ENCODE peak calls at places on chromosome 11, in nine cellular contexts. C is foreskin fibroblast; F is PC-3; T is heart left ventricle; V is Peyer's patch; E is CD8-positive, alpha-beta T cell; L is lower leg skin; H is suprapubic skin; J is WERI-Rb-1. Q is an unnamed sample.

GRCh38 chr11:59534676-59535075 is 23.3 kb downstream of the OR4D9 start:
- DNase-seq in F (no peak), C (no peak), T (no peak), L (no peak), J (peak), E (no peak), V (no peak), H (no peak), Q (no peak)

GRCh38 chr11:75066061-75066460 is 30.6 kb downstream of the OR2AT4 start:
- DNase-seq in J (no peak), C (no peak), L (no peak), F (peak), H (no peak), E (no peak), V (no peak), T (no peak), Q (no peak)

GRCh38 chr11:57474017-57474750 is 13.9 kb downstream of the RTN4RL2 start:
- DNase-seq in C (no peak), T (no peak), L (no peak), J (no peak), E (no peak), F (no peak), V (no peak), H (no peak), Q (no peak)

GRCh38 chr11:46075168-46075567 is 46.1 kb downstream of the PHF21A start:
- DNase-seq in L (no peak), C (peak), J (no peak), T (no peak), F (peak), E (no peak), V (no peak), H (no peak), Q (no peak)

GRCh38 chr11:127651175-127651887 is 650.8 kb upstream of the KIRREL3 start:
- DNase-seq in C (peak), L (no peak), J (no peak), T (no peak), F (peak), E (no peak), H (no peak), V (no peak), Q (no peak)

GRCh38 chr11:130908770-130909625 is 7.3 kb downstream of the SNX19 start:
- DNase-seq in T (no peak), L (no peak), J (no peak), E (no peak), F (peak), H (no peak), C (peak), V (no peak), Q (no peak)

GRCh38 chr11:12042215-12042676 is 33.8 kb upstream of the DKK3 start:
- DNase-seq in C (peak), J (no peak), V (no peak), H (no peak), F (peak), T (no peak), L (no peak), E (no peak), Q (no peak)

GRCh38 chr11:65672180-65672860 is 9.6 kb upstream of the RELA start:
- DNase-seq in T (no peak), F (no peak), J (no peak), H (no peak), V (no peak), E (no peak), C (no peak), L (no peak), Q (no peak)

GRCh38 chr11:60925685-60926267 is 1.5 kb downstream of the TMEM132A start:
- DNase-seq in F (peak), C (no peak), E (no peak), J (no peak), T (no peak), H (no peak), L (no peak), V (no peak), Q (no peak)

GRCh38 chr11:2838091-2838490 is 47.5 kb downstream of the CDKN1C start:
- DNase-seq in T (no peak), H (no peak), J (no peak), E (no peak), C (no peak), V (no peak), L (no peak), F (no peak), Q (no peak)

GRCh38 chr11:45021692-45022130 is 71.0 kb upstream of the TP53I11 start:
- DNase-seq in L (peak), C (no peak), J (peak), H (peak), F (no peak), E (no peak), T (peak), V (peak), Q (no peak)

GRCh38 chr11:75200051-75200450 is 40.5 kb upstream of the TPBGL start:
- DNase-seq in F (no peak), H (no peak), E (no peak), J (no peak), L (no peak), T (no peak), C (no peak), V (no peak), Q (no peak)

GRCh38 chr11:63817758-63818498 is 4.7 kb downstream of the SPINDOC start:
- DNase-seq in E (no peak), L (no peak), F (no peak), C (no peak), T (no peak), H (no peak), V (no peak), J (no peak), Q (no peak)

GRCh38 chr11:65653229-65654225 is 9.2 kb downstream of the RELA start:
- DNase-seq in E (no peak), V (no peak), T (no peak), L (no peak), F (no peak), J (no peak), H (no peak), C (no peak), Q (peak)

GRCh38 chr11:79940165-79940564 is 499.3 kb upstream of the TENM4 start:
- DNase-seq in C (no peak), L (no peak), J (no peak), V (no peak), E (no peak), H (no peak), T (no peak), F (peak), Q (no peak)

GRCh38 chr11:61908730-61909622 is 8.4 kb downstream of the RAB3IL1 start:
- DNase-seq in V (peak), F (no peak), C (no peak), J (no peak), E (no peak), H (no peak), L (no peak), T (peak), Q (no peak)

GRCh38 chr11:63613517-63614135 is 607 bp downstream of the PLAAT3 start:
- DNase-seq in H (peak), L (no peak), E (peak), F (peak), J (peak), T (peak), C (no peak), V (peak), Q (peak)

GRCh38 chr11:107043242-107043991 is 25.1 kb upstream of the GUCY1A2 start:
- DNase-seq in F (peak), V (no peak), J (no peak), L (no peak), C (peak), T (no peak), H (no peak), E (no peak), Q (no peak)

GRCh38 chr11:129115652-129116585 is 76.2 kb downstream of the ARHGAP32 start:
- DNase-seq in T (no peak), C (peak), H (no peak), V (no peak), E (no peak), L (no peak), F (peak), J (no peak), Q (no peak)

GRCh38 chr11:6925636-6926207 is 504 bp upstream of the ZNF215 start:
- DNase-seq in T (no peak), L (no peak), F (peak), H (no peak), V (no peak), J (peak), C (peak), E (no peak), Q (no peak)

GRCh38 chr11:69298778-69299461 is 5.0 kb downstream of the MYEOV start:
- DNase-seq in V (no peak), T (no peak), L (no peak), C (peak), E (no peak), H (peak), F (peak), J (no peak), Q (no peak)

DNA sequence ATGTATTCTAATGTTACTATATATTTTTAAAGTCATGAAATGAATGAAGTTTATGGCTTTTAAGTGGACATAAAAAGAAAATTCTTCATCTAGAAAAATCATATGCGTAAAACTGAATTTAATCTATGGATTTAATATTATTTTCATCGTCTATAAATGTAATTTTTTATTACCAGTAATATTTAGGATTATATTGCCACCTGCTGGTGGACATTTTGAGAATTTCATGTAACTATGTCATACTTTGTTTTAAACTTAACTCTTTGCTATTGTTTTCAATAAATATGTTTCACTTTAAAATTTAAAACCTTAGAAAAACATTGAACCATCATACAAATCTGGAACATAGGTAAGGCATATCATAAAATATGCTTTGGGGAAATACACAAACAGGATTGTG is 66.5 kb upstream of the CEP126 start:
- DNase-seq in H (no peak), J (no peak), E (no peak), T (no peak), L (no peak), F (peak), V (no peak), C (no peak), Q (no peak)
- TF ChIP-seq CTCF in H (no peak), J (no peak), E (no peak), T (peak), L (no peak), F (peak), V (peak), C (no peak), Q (peak)

GRCh38 chr11:125992893-125993292 is 47.0 kb downstream of the VSIG10L2 start:
- DNase-seq in H (no peak), T (no peak), C (no peak), V (no peak), J (no peak), E (no peak), F (no peak), L (no peak), Q (no peak)

GRCh38 chr11:125987066-125987641 is 41.3 kb downstream of the VSIG10L2 start:
- DNase-seq in T (no peak), C (no peak), V (no peak), J (no peak), E (no peak), H (no peak), F (no peak), L (no peak), Q (no peak)

GRCh38 chr11:125994509-125994908 is 48.7 kb downstream of the VSIG10L2 start:
- DNase-seq in T (no peak), F (no peak), H (no peak), L (no peak), J (no peak), E (no peak), C (no peak), V (no peak), Q (no peak)

GRCh38 chr11:125995313-125995712 is 49.5 kb downstream of the VSIG10L2 start:
- DNase-seq in E (no peak), H (no peak), J (no peak), F (no peak), V (no peak), C (no peak), L (no peak), T (no peak), Q (peak)

GRCh38 chr11:125990244-125990643 is 44.4 kb downstream of the VSIG10L2 start:
- DNase-seq in J (no peak), F (peak), V (no peak), H (no peak), C (peak), E (no peak), L (peak), T (no peak), Q (no peak)
- H3K4me3 ChIP-seq in J (no peak), F (no peak), V (no peak), H (no peak), C (no peak), E (no peak), L (no peak), T (no peak), Q (no peak)

GRCh38 chr11:35144103-35144741 is 5.3 kb downstream of the CD44 start:
- DNase-seq in L (no peak), T (no peak), J (no peak), F (peak), C (peak), V (peak), E (peak), H (no peak), Q (no peak)
- TF ChIP-seq CTCF in L (no peak), T (no peak), J (no peak), F (no peak), C (no peak), V (no peak), E (no peak), H (no peak), Q (no peak)

DNA sequence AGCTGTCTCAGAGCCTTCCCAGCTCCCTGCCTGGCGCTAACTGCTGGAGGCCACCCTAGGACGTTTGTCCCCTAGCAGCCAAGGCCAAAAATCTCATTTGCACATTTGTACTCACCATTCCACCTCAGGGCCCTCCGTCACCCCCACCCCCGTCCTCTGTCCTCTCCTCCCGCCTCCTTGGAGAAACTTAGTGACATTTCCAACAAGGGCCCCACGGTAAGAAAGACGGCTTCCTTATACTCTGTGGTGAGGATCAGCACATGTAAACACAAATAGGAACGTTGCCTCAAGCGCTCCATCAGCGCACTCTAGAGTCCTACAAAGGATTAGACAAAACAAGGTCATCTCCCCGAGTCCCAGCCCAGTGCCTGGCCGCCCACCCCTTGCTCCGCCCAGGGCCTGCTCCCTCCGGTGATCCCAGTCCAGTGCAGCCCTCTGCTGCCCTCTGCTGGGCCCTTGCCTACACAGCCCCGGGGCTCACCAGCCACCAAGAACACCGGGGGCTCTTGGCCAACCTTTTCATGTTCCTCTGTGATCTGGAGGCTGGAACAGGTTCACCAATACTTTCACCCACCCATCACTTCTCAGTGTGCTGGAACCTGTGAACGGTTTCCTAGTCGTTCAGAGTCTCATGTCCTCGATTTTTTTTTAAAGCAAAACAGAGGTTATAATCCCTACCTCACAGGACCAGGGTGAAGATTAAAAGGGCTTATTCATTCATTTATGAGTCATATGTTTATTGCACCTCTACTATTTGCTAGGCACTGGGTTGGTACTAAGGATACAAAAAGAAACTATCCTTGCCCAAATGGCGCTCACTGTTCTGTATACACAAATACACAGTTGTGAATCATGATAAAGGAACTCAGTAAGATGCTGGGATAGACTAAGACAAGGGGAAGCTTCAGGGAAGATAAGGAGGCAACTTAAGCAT is 15.2 kb upstream of the CTR9 start:
- DNase-seq in E (peak), H (peak), J (peak), C (peak), F (peak), V (peak), L (peak), T (peak), Q (peak)
- H3K4me3 ChIP-seq in E (peak), H (peak), J (peak), C (peak), F (peak), V (peak), L (no peak), T (no peak), Q (peak)

GRCh38 chr11:72078477-72078876 is 1.9 kb downstream of the NUMA1 start:
- DNase-seq in C (no peak), J (no peak), F (peak), T (no peak), E (no peak), V (no peak), H (no peak), L (no peak), Q (no peak)

GRCh38 chr11:72075756-72076155 is 4.6 kb downstream of the NUMA1 start:
- DNase-seq in H (no peak), F (no peak), L (no peak), T (no peak), V (no peak), C (no peak), E (no peak), J (no peak), Q (no peak)

GRCh38 chr11:72072348-72072747 is 8.0 kb downstream of the NUMA1 start:
- DNase-seq in T (no peak), H (no peak), V (no peak), C (peak), E (no peak), J (no peak), F (peak), L (no peak), Q (no peak)

GRCh38 chr11:72070486-72070885 is 9.9 kb downstream of the NUMA1 start:
- DNase-seq in F (no peak), C (no peak), L (no peak), J (no peak), H (no peak), T (no peak), E (no peak), V (no peak), Q (no peak)

DNA sequence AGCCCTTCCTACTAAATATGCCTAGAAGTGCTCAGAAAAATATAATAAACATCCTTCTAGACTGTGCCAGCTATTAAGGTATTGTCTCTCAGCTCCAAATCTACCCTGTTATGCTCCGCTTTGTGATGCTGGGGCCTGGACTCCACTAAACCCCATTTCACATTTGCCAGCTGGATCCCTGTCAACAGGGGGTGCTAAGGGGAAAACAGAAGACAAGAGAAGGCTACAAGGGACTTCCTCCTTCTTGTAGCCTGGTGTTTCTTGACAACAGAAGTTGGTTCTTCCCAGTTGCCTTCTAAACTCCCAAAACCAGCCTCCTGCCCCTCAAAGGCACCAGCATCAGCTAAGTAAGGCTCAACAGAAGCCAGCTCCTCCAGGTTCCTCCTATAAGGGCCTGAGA is 5.2 kb downstream of the NUMA1 start:
- DNase-seq in F (no peak), V (no peak), H (no peak), C (no peak), E (no peak), J (peak), L (no peak), T (no peak), Q (no peak)
- TF ChIP-seq CTCF in F (peak), V (no peak), H (no peak), C (no peak), E (no peak), J (peak), L (no peak), T (no peak), Q (no peak)

GRCh38 chr11:101666916-101667315 is 83.1 kb upstream of the TRPC6 start:
- DNase-seq in F (peak), L (no peak), H (no peak), E (no peak), V (no peak), T (no peak), C (no peak), J (no peak), Q (no peak)
- H3K4me3 ChIP-seq in F (no peak), L (no peak), H (no peak), E (no peak), V (no peak), T (no peak), C (no peak), J (no peak), Q (no peak)

GRCh38 chr11:42299780-42300179 is 840.3 kb upstream of the LRRC4C start:
- DNase-seq in E (no peak), F (no peak), C (no peak), H (no peak), V (no peak), J (no peak), T (no peak), L (no peak), Q (no peak)
- TF ChIP-seq CTCF in E (no peak), F (no peak), C (no peak), H (no peak), V (no peak), J (no peak), T (no peak), L (no peak), Q (no peak)